ENCODE peak calls at places on chromosomes 4 and X, in nine cellular contexts. D is NCI-H2081; K is RWPE1; S is stimulated activated CD4-positive, alpha-beta T cell treated with anti-CD3 and anti-CD28 coated beads, Interleukin-2, amount 100 ng/mL, for 24 hours; A is GM19239; R is AG09309; L is mucosa of descending colon; Q is foreskin fibroblast; E is ELR. G is an unnamed sample.

GRCh38 chr4:10106421-10107039 is 10.1 kb downstream of the WDR1 start:
- DNase-seq in K (peak), E (peak), R (peak), D (no peak), L (peak), A (no peak), S (peak), Q (peak), G (no peak)

GRCh38 chr4:89586864-89587263 is 250.1 kb downstream of the SNCA start:
- DNase-seq in L (no peak), E (peak), D (no peak), K (peak), Q (no peak), S (no peak), R (peak), A (no peak), G (no peak)

GRCh38 chr4:77001907-77002306 is 52.4 kb downstream of the SEPTIN11 start:
- DNase-seq in A (no peak), E (peak), K (peak), L (no peak), S (no peak), Q (no peak), R (no peak), D (no peak), G (no peak)

GRCh38 chrX:100615015-100615414 is 21.6 kb downstream of the TSPAN6 start:
- DNase-seq in S (no peak), D (peak), A (no peak), R (peak), Q (peak), L (no peak), K (peak), E (peak), G (no peak)

GRCh38 chrX:43573441-43574015 is 82.6 kb upstream of the MAOA start:
- DNase-seq in D (no peak), S (no peak), L (no peak), A (no peak), Q (no peak), K (no peak), R (no peak), E (no peak), G (no peak)

GRCh38 chrX:118644378-118644777 is 83.0 kb upstream of the IL13RA1 start:
- DNase-seq in E (peak), K (peak), A (no peak), D (peak), R (peak), L (no peak), Q (peak), S (no peak), G (no peak)

GRCh38 chrX:107483976-107484726 is 34.7 kb downstream of the FRMPD3 start:
- DNase-seq in D (no peak), K (peak), R (no peak), S (no peak), A (no peak), E (no peak), L (no peak), Q (no peak), G (no peak)

GRCh38 chrX:113529425-113530013 is 688.9 kb upstream of the AMOT start:
- DNase-seq in K (no peak), Q (no peak), L (no peak), R (no peak), A (no peak), S (no peak), D (no peak), E (peak), G (no peak)

G was measured in GM13977.